ENCODE peak calls at places on chromosomes 6 and 20, in ten cellular contexts. M is DND-41; H is HepG2; F is mucosa of descending colon; J is Right ventricle myocardium superior; U is T-helper 17 cell; V is activated CD8-positive, alpha-beta memory T cell treated with anti-CD3 and anti-CD28 coated beads, Interleukin-2, amount 10 ng/mL, durations not matched to agents 7 days and 5 days; X is activated CD4-positive, CD25-positive, alpha-beta regulatory T cell treated with anti-CD3 and anti-CD28 coated beads, Interleukin-2, amount 50 U/mL, for 24 hours; Y is CD4-positive, alpha-beta T cell; L is psoas muscle. N is an unnamed sample.

GRCh38 chr20:23425129-23425528 is 3.8 kb upstream of the NAPB start:
- ATAC-seq in M (no peak), H (no peak), F (no peak), J (no peak), U (no peak), V (no peak), X (no peak), Y (no peak), L (no peak), N (no peak)

GRCh38 chr6:37137881-37138568 is 31.9 kb upstream of the PIM1 start:
- ATAC-seq in M (no peak), H (peak; percentile 32), F (no peak), J (no peak), U (no peak), V (no peak), X (no peak), Y (no peak), L (no peak), N (no peak)

GRCh38 chr6:18161437-18161836 is 6.2 kb downstream of the KDM1B start:
- ATAC-seq in M (no peak), H (no peak), F (peak; percentile 61), J (no peak), U (no peak), V (no peak), X (no peak), Y (no peak), L (peak; percentile 97), N (no peak)

GRCh38 chr6:163994566-163994965 is 580.0 kb downstream of the QKI start:
- ATAC-seq in M (no peak), H (no peak), F (no peak), J (no peak), U (no peak), V (no peak), X (no peak), Y (no peak), L (no peak), N (no peak)

GRCh38 chr6:109760208-109760607 is 69.1 kb downstream of the FIG4 start:
- ATAC-seq in M (no peak), H (no peak), F (peak; percentile 44), J (no peak), U (no peak), V (peak; percentile 45), X (no peak), Y (no peak), L (no peak), N (peak; percentile 70)

GRCh38 chr6:66849843-66850242 is 1142.8 kb upstream of the EYS start:
- ATAC-seq in M (no peak), H (no peak), F (no peak), J (no peak), U (no peak), V (no peak), X (no peak), Y (no peak), L (no peak), N (no peak)

GRCh38 chr20:50488236-50488806 is 21.9 kb upstream of the PTPN1 start:
- ATAC-seq in M (no peak), H (no peak), F (no peak), J (no peak), U (no peak), V (no peak), X (no peak), Y (no peak), L (no peak), N (peak; percentile 90)

GRCh38 chr20:17611290-17611539 is 41.3 kb downstream of the DSTN start:
- ATAC-seq in M (peak; percentile 42), H (peak; percentile 76), F (peak; percentile 64), J (peak; percentile 13), U (peak; percentile 39), V (peak; percentile 34), X (no peak), Y (peak; percentile 25), L (no peak), N (peak; percentile 28)

GRCh38 chr20:49306903-49307336 is 29.1 kb upstream of the ZNFX1 start:
- ATAC-seq in M (no peak), H (peak; percentile 50), F (peak; percentile 30), J (no peak), U (no peak), V (no peak), X (no peak), Y (no peak), L (no peak), N (no peak)

GRCh38 chr20:45187693-45188092 is 13.0 kb downstream of the PI3 start:
- ATAC-seq in M (no peak), H (peak; percentile 46), F (no peak), J (no peak), U (no peak), V (no peak), X (no peak), Y (no peak), L (no peak), N (peak; percentile 14)

GRCh38 chr6:122454673-122455072 is 16.9 kb downstream of the SERINC1 start:
- ATAC-seq in M (no peak), H (no peak), F (no peak), J (no peak), U (no peak), V (no peak), X (no peak), Y (no peak), L (no peak), N (no peak)

GRCh38 chr20:43040427-43040826 is 149.3 kb downstream of the PTPRT start:
- ATAC-seq in M (peak; percentile 47), H (peak; percentile 40), F (no peak), J (no peak), U (no peak), V (no peak), X (no peak), Y (no peak), L (no peak), N (no peak)

GRCh38 chr6:163866192-163866591 is 451.7 kb downstream of the QKI start:
- ATAC-seq in M (no peak), H (peak; percentile 78), F (no peak), J (peak; percentile 56), U (no peak), V (no peak), X (no peak), Y (no peak), L (no peak), N (no peak)

GRCh38 chr6:119340766-119341487 is 8.6 kb downstream of the MAN1A1 start:
- ATAC-seq in M (no peak), H (no peak), F (peak; percentile 11), J (no peak), U (no peak), V (no peak), X (peak; percentile 24), Y (no peak), L (no peak), N (no peak)

GRCh38 chr20:62032606-62033368 is 32.9 kb downstream of the TAF4 start:
- ATAC-seq in M (no peak), H (peak; percentile 23), F (no peak), J (peak; percentile 56), U (no peak), V (no peak), X (no peak), Y (no peak), L (peak; percentile 38), N (no peak)

GRCh38 chr6:80143312-80143960 is 37.0 kb downstream of the BCKDHB start:
- ATAC-seq in M (no peak), H (no peak), F (peak; percentile 67), J (peak; percentile 76), U (no peak), V (no peak), X (no peak), Y (no peak), L (peak; percentile 29), N (no peak)

GRCh38 chr6:2744206-2744771 is 6.4 kb downstream of the MYLK4 start:
- ATAC-seq in M (no peak), H (peak; percentile 89), F (peak; percentile 52), J (peak; percentile 89), U (no peak), V (no peak), X (no peak), Y (no peak), L (peak; percentile 71), N (no peak)

GRCh38 chr6:163716690-163717089 is 302.2 kb downstream of the QKI start:
- ATAC-seq in M (no peak), H (no peak), F (peak; percentile 24), J (no peak), U (peak; percentile 37), V (no peak), X (no peak), Y (no peak), L (no peak), N (peak; percentile 78)

GRCh38 chr6:133314951-133315350 is 73.8 kb downstream of the EYA4 start:
- ATAC-seq in M (no peak), H (no peak), F (no peak), J (no peak), U (no peak), V (no peak), X (no peak), Y (no peak), L (no peak), N (no peak)

GRCh38 chr6:51396583-51396982 is 577.9 kb downstream of the TFAP2B start:
- ATAC-seq in M (no peak), H (no peak), F (no peak), J (no peak), U (no peak), V (no peak), X (no peak), Y (no peak), L (no peak), N (no peak)

GRCh38 chr20:37796121-37796520 is 102.3 kb downstream of the CTNNBL1 start:
- ATAC-seq in M (no peak), H (no peak), F (no peak), J (peak; percentile 20), U (no peak), V (no peak), X (no peak), Y (no peak), L (no peak), N (no peak)

GRCh38 chr20:46590453-46590852 is 40.0 kb upstream of the OCSTAMP start:
- ATAC-seq in M (no peak), H (no peak), F (no peak), J (no peak), U (no peak), V (no peak), X (no peak), Y (no peak), L (no peak), N (no peak)

N was measured in stimulated activated memory B cell treated with anti-CD40 and anti-IgM and Interleukin-4, amounts not matched to agents 10 μg/mL and 1 μg/mL and 100 μg/mL, for 72 hours.